ENCODE peak calls at places on chromosomes 7 and 10, in ten cellular contexts. One of them, this sample, is unnamed.

GRCh38 chr7:45886931-45887667 is 1.2 kb upstream of the IGFBP1 start:
- DNase-seq in choroid plexus epithelial cell: no peak
- DNase-seq in cardiac fibroblast: no peak
- DNase-seq in GM12892: no peak
- DNase-seq in NCI-H1436: no peak
- DNase-seq in left ventricle myocardium inferior: no peak
- DNase-seq in pons: no peak
- DNase-seq in NCI-H2081: no peak
- DNase-seq in breast epithelium: no peak
- DNase-seq in lower leg skin: no peak
- DNase-seq in this sample: no peak

GRCh38 chr10:75401569-75402485 is at the start of gene ZNF503:
- DNase-seq in choroid plexus epithelial cell: peak
- DNase-seq in cardiac fibroblast: peak
- DNase-seq in GM12892: peak
- DNase-seq in NCI-H1436: peak
- DNase-seq in left ventricle myocardium inferior: peak
- DNase-seq in pons: peak
- DNase-seq in NCI-H2081: peak
- DNase-seq in breast epithelium: peak
- DNase-seq in lower leg skin: peak
- DNase-seq in this sample: peak

GRCh38 chr10:86363184-86363832 is 3.3 kb downstream of the GRID1 start:
- DNase-seq in choroid plexus epithelial cell: peak
- DNase-seq in cardiac fibroblast: no peak
- DNase-seq in GM12892: peak
- DNase-seq in NCI-H1436: no peak
- DNase-seq in left ventricle myocardium inferior: peak
- DNase-seq in pons: no peak
- DNase-seq in NCI-H2081: no peak
- DNase-seq in breast epithelium: no peak
- DNase-seq in lower leg skin: no peak
- DNase-seq in this sample: no peak

GRCh38 chr10:44898665-44899064 is 12.5 kb upstream of the TMEM72 start:
- DNase-seq in choroid plexus epithelial cell: no peak
- DNase-seq in cardiac fibroblast: no peak
- DNase-seq in GM12892: no peak
- DNase-seq in NCI-H1436: peak
- DNase-seq in left ventricle myocardium inferior: no peak
- DNase-seq in pons: no peak
- DNase-seq in NCI-H2081: no peak
- DNase-seq in breast epithelium: no peak
- DNase-seq in lower leg skin: no peak
- DNase-seq in this sample: no peak

GRCh38 chr7:47688311-47689100 is 106.6 kb upstream of the TNS3 start:
- DNase-seq in choroid plexus epithelial cell: no peak
- DNase-seq in cardiac fibroblast: no peak
- DNase-seq in GM12892: no peak
- DNase-seq in NCI-H1436: no peak
- DNase-seq in left ventricle myocardium inferior: no peak
- DNase-seq in pons: peak
- DNase-seq in NCI-H2081: no peak
- DNase-seq in breast epithelium: no peak
- DNase-seq in lower leg skin: no peak
- DNase-seq in this sample: no peak

GRCh38 chr10:124589491-124590006 is 127.9 kb downstream of the LHPP start:
- DNase-seq in choroid plexus epithelial cell: no peak
- DNase-seq in cardiac fibroblast: no peak
- DNase-seq in GM12892: no peak
- DNase-seq in NCI-H1436: no peak
- DNase-seq in left ventricle myocardium inferior: no peak
- DNase-seq in pons: peak
- DNase-seq in NCI-H2081: no peak
- DNase-seq in breast epithelium: no peak
- DNase-seq in lower leg skin: no peak
- DNase-seq in this sample: no peak

GRCh38 chr10:25815999-25816768 is 117.8 kb upstream of the MYO3A start:
- DNase-seq in choroid plexus epithelial cell: no peak
- DNase-seq in cardiac fibroblast: peak
- DNase-seq in GM12892: no peak
- DNase-seq in NCI-H1436: peak
- DNase-seq in left ventricle myocardium inferior: no peak
- DNase-seq in pons: no peak
- DNase-seq in NCI-H2081: peak
- DNase-seq in breast epithelium: no peak
- DNase-seq in lower leg skin: no peak
- DNase-seq in this sample: no peak

GRCh38 chr10:121999301-121999700 is 10.3 kb downstream of the TACC2 start:
- DNase-seq in choroid plexus epithelial cell: peak
- DNase-seq in cardiac fibroblast: no peak
- DNase-seq in GM12892: no peak
- DNase-seq in NCI-H1436: no peak
- DNase-seq in left ventricle myocardium inferior: no peak
- DNase-seq in pons: no peak
- DNase-seq in NCI-H2081: no peak
- DNase-seq in breast epithelium: no peak
- DNase-seq in lower leg skin: no peak
- DNase-seq in this sample: no peak

GRCh38 chr7:100778061-100778621 is 44.7 kb downstream of the ZAN start:
- DNase-seq in choroid plexus epithelial cell: no peak
- DNase-seq in cardiac fibroblast: no peak
- DNase-seq in GM12892: no peak
- DNase-seq in NCI-H1436: no peak
- DNase-seq in left ventricle myocardium inferior: no peak
- DNase-seq in pons: no peak
- DNase-seq in NCI-H2081: no peak
- DNase-seq in breast epithelium: no peak
- DNase-seq in lower leg skin: no peak
- DNase-seq in this sample: no peak

GRCh38 chr7:142759433-142759832 is 10.2 kb downstream of the PRSS1 start:
- DNase-seq in choroid plexus epithelial cell: no peak
- DNase-seq in cardiac fibroblast: no peak
- DNase-seq in GM12892: no peak
- DNase-seq in NCI-H1436: no peak
- DNase-seq in left ventricle myocardium inferior: no peak
- DNase-seq in pons: no peak
- DNase-seq in NCI-H2081: no peak
- DNase-seq in breast epithelium: no peak
- DNase-seq in lower leg skin: no peak
- DNase-seq in this sample: no peak

GRCh38 chr10:1026578-1026977 is 919 bp upstream of the IDI2 start:
- DNase-seq in choroid plexus epithelial cell: no peak
- DNase-seq in cardiac fibroblast: no peak
- DNase-seq in GM12892: no peak
- DNase-seq in NCI-H1436: no peak
- DNase-seq in left ventricle myocardium inferior: no peak
- DNase-seq in pons: no peak
- DNase-seq in NCI-H2081: no peak
- DNase-seq in breast epithelium: no peak
- DNase-seq in lower leg skin: no peak
- DNase-seq in this sample: no peak

GRCh38 chr7:128094686-128095085 is 63.4 kb upstream of the LRRC4 start:
- DNase-seq in choroid plexus epithelial cell: no peak
- DNase-seq in cardiac fibroblast: no peak
- DNase-seq in GM12892: no peak
- DNase-seq in NCI-H1436: no peak
- DNase-seq in left ventricle myocardium inferior: no peak
- DNase-seq in pons: no peak
- DNase-seq in NCI-H2081: no peak
- DNase-seq in breast epithelium: no peak
- DNase-seq in lower leg skin: no peak
- DNase-seq in this sample: no peak

GRCh38 chr10:124386186-124387077 is 32.3 kb downstream of the OAT start:
- DNase-seq in choroid plexus epithelial cell: no peak
- DNase-seq in cardiac fibroblast: no peak
- DNase-seq in GM12892: no peak
- DNase-seq in NCI-H1436: no peak
- DNase-seq in left ventricle myocardium inferior: no peak
- DNase-seq in pons: no peak
- DNase-seq in NCI-H2081: no peak
- DNase-seq in breast epithelium: no peak
- DNase-seq in lower leg skin: no peak
- DNase-seq in this sample: no peak

GRCh38 chr10:14244801-14245211 is 85.9 kb downstream of the FRMD4A start:
- DNase-seq in choroid plexus epithelial cell: peak
- DNase-seq in cardiac fibroblast: peak
- DNase-seq in GM12892: no peak
- DNase-seq in NCI-H1436: no peak
- DNase-seq in left ventricle myocardium inferior: no peak
- DNase-seq in pons: no peak
- DNase-seq in NCI-H2081: no peak
- DNase-seq in breast epithelium: no peak
- DNase-seq in lower leg skin: no peak
- DNase-seq in this sample: no peak

GRCh38 chr10:100025528-100026070 is 15.9 kb upstream of the DNMBP start:
- DNase-seq in choroid plexus epithelial cell: no peak
- DNase-seq in cardiac fibroblast: no peak
- DNase-seq in GM12892: no peak
- DNase-seq in NCI-H1436: no peak
- DNase-seq in left ventricle myocardium inferior: no peak
- DNase-seq in pons: no peak
- DNase-seq in NCI-H2081: no peak
- DNase-seq in breast epithelium: no peak
- DNase-seq in lower leg skin: no peak
- DNase-seq in this sample: no peak

GRCh38 chr10:8064436-8064835 is 9.9 kb downstream of the GATA3 start:
- DNase-seq in choroid plexus epithelial cell: no peak
- DNase-seq in cardiac fibroblast: no peak
- DNase-seq in GM12892: no peak
- DNase-seq in NCI-H1436: no peak
- DNase-seq in left ventricle myocardium inferior: no peak
- DNase-seq in pons: no peak
- DNase-seq in NCI-H2081: no peak
- DNase-seq in breast epithelium: no peak
- DNase-seq in lower leg skin: no peak
- DNase-seq in this sample: no peak

GRCh38 chr7:140003913-140004382 is 58.8 kb downstream of the PARP12 start:
- DNase-seq in choroid plexus epithelial cell: peak
- DNase-seq in cardiac fibroblast: peak
- DNase-seq in GM12892: peak
- DNase-seq in NCI-H1436: no peak
- DNase-seq in left ventricle myocardium inferior: no peak
- DNase-seq in pons: peak
- DNase-seq in NCI-H2081: peak
- DNase-seq in breast epithelium: no peak
- DNase-seq in lower leg skin: no peak
- DNase-seq in this sample: no peak

GRCh38 chr7:24931787-24932186 is 48.2 kb downstream of the OSBPL3 start:
- DNase-seq in choroid plexus epithelial cell: no peak
- DNase-seq in cardiac fibroblast: no peak
- DNase-seq in GM12892: no peak
- DNase-seq in NCI-H1436: no peak
- DNase-seq in left ventricle myocardium inferior: no peak
- DNase-seq in pons: no peak
- DNase-seq in NCI-H2081: no peak
- DNase-seq in breast epithelium: no peak
- DNase-seq in lower leg skin: no peak
- DNase-seq in this sample: no peak

GRCh38 chr10:76033457-76034196 is 602.2 kb downstream of the LRMDA start:
- DNase-seq in choroid plexus epithelial cell: peak
- DNase-seq in cardiac fibroblast: peak
- DNase-seq in GM12892: no peak
- DNase-seq in NCI-H1436: no peak
- DNase-seq in left ventricle myocardium inferior: no peak
- DNase-seq in pons: no peak
- DNase-seq in NCI-H2081: no peak
- DNase-seq in breast epithelium: peak
- DNase-seq in lower leg skin: peak
- DNase-seq in this sample: no peak

GRCh38 chr10:47453435-47454293 is 30.3 kb downstream of the ANXA8 start:
- DNase-seq in choroid plexus epithelial cell: no peak
- DNase-seq in cardiac fibroblast: no peak
- DNase-seq in GM12892: no peak
- DNase-seq in NCI-H1436: no peak
- DNase-seq in left ventricle myocardium inferior: no peak
- DNase-seq in pons: no peak
- DNase-seq in NCI-H2081: no peak
- DNase-seq in breast epithelium: no peak
- DNase-seq in lower leg skin: no peak
- DNase-seq in this sample: peak

GRCh38 chr7:94040254-94040653 is 36.1 kb upstream of the BET1 start:
- DNase-seq in choroid plexus epithelial cell: no peak
- DNase-seq in cardiac fibroblast: no peak
- DNase-seq in GM12892: no peak
- DNase-seq in NCI-H1436: no peak
- DNase-seq in left ventricle myocardium inferior: no peak
- DNase-seq in pons: no peak
- DNase-seq in NCI-H2081: no peak
- DNase-seq in breast epithelium: no peak
- DNase-seq in lower leg skin: no peak
- DNase-seq in this sample: no peak

GRCh38 chr7:14687777-14688176 is 214.8 kb downstream of the DGKB start:
- DNase-seq in choroid plexus epithelial cell: peak
- DNase-seq in cardiac fibroblast: peak
- DNase-seq in GM12892: no peak
- DNase-seq in NCI-H1436: no peak
- DNase-seq in left ventricle myocardium inferior: no peak
- DNase-seq in pons: no peak
- DNase-seq in NCI-H2081: no peak
- DNase-seq in breast epithelium: no peak
- DNase-seq in lower leg skin: no peak
- DNase-seq in this sample: no peak

GRCh38 chr7:140621326-140622035 is 19.1 kb downstream of the DENND2A start:
- DNase-seq in choroid plexus epithelial cell: peak
- DNase-seq in cardiac fibroblast: peak
- DNase-seq in GM12892: no peak
- DNase-seq in NCI-H1436: no peak
- DNase-seq in left ventricle myocardium inferior: no peak
- DNase-seq in pons: no peak
- DNase-seq in NCI-H2081: no peak
- DNase-seq in breast epithelium: no peak
- DNase-seq in lower leg skin: no peak
- DNase-seq in this sample: no peak

GRCh38 chr7:47724335-47724982 is 142.5 kb upstream of the TNS3 start:
- DNase-seq in choroid plexus epithelial cell: peak
- DNase-seq in cardiac fibroblast: peak
- DNase-seq in GM12892: no peak
- DNase-seq in NCI-H1436: no peak
- DNase-seq in left ventricle myocardium inferior: no peak
- DNase-seq in pons: no peak
- DNase-seq in NCI-H2081: no peak
- DNase-seq in breast epithelium: no peak
- DNase-seq in lower leg skin: no peak
- DNase-seq in this sample: peak

This sample was measured in osteocyte.